ENCODE peak calls at places on chromosomes 13 and 19, in five cellular contexts. One of them, this sample, is unnamed.

GRCh38 chr13:110373617-110374016 is 66.5 kb downstream of the COL4A2 start:
- DNase-seq in ACHN: no peak
- DNase-seq in activated T-helper 1 cell treated with Interleukin-2 at 50 U/mL for 16 hours: no peak
- DNase-seq in naive thymus-derived CD8-positive, alpha-beta T cell: no peak
- DNase-seq in activated naive CD4-positive, alpha-beta T cell treated with anti-CD3 and anti-CD28 coated beads, Interleukin-2, amount 10 ng/mL, durations not matched to agents 7 days and 5 days: no peak
- DNase-seq in this sample: no peak

GRCh38 chr13:73334459-73334858 is 275.7 kb downstream of the KLF5 start:
- DNase-seq in ACHN: no peak
- DNase-seq in activated naive CD4-positive, alpha-beta T cell treated with anti-CD3 and anti-CD28 coated beads, Interleukin-2, amount 10 ng/mL, durations not matched to agents 7 days and 5 days: no peak
- DNase-seq in naive thymus-derived CD8-positive, alpha-beta T cell: no peak
- DNase-seq in activated T-helper 1 cell treated with Interleukin-2 at 50 U/mL for 16 hours: no peak
- DNase-seq in this sample: no peak

GRCh38 chr19:12766051-12766521 is 9.3 kb downstream of the HOOK2 start:
- DNase-seq in ACHN: no peak
- DNase-seq in activated T-helper 1 cell treated with Interleukin-2 at 50 U/mL for 16 hours: peak; percentile 70
- DNase-seq in naive thymus-derived CD8-positive, alpha-beta T cell: peak; percentile 82
- DNase-seq in activated naive CD4-positive, alpha-beta T cell treated with anti-CD3 and anti-CD28 coated beads, Interleukin-2, amount 10 ng/mL, durations not matched to agents 7 days and 5 days: peak; percentile 90
- DNase-seq in this sample: peak; percentile 87

GRCh38 chr13:74026753-74027152 is 107.5 kb downstream of the KLF12 start:
- DNase-seq in activated T-helper 1 cell treated with Interleukin-2 at 50 U/mL for 16 hours: peak; percentile 53
- DNase-seq in ACHN: peak; percentile 47
- DNase-seq in naive thymus-derived CD8-positive, alpha-beta T cell: peak; percentile 58
- DNase-seq in activated naive CD4-positive, alpha-beta T cell treated with anti-CD3 and anti-CD28 coated beads, Interleukin-2, amount 10 ng/mL, durations not matched to agents 7 days and 5 days: peak; percentile 77
- DNase-seq in this sample: peak; percentile 87

GRCh38 chr19:39871886-39872866 is 26.0 kb upstream of the FBL start:
- DNase-seq in naive thymus-derived CD8-positive, alpha-beta T cell: no peak
- DNase-seq in activated naive CD4-positive, alpha-beta T cell treated with anti-CD3 and anti-CD28 coated beads, Interleukin-2, amount 10 ng/mL, durations not matched to agents 7 days and 5 days: no peak
- DNase-seq in activated T-helper 1 cell treated with Interleukin-2 at 50 U/mL for 16 hours: no peak
- DNase-seq in ACHN: no peak
- DNase-seq in this sample: no peak

GRCh38 chr19:49347835-49348234 is 12.6 kb downstream of the CD37 start:
- DNase-seq in activated naive CD4-positive, alpha-beta T cell treated with anti-CD3 and anti-CD28 coated beads, Interleukin-2, amount 10 ng/mL, durations not matched to agents 7 days and 5 days: no peak
- DNase-seq in naive thymus-derived CD8-positive, alpha-beta T cell: no peak
- DNase-seq in activated T-helper 1 cell treated with Interleukin-2 at 50 U/mL for 16 hours: no peak
- DNase-seq in ACHN: peak; percentile 52
- DNase-seq in this sample: no peak

GRCh38 chr13:113854238-113855011 is 9.5 kb downstream of the GAS6 start:
- DNase-seq in ACHN: no peak
- DNase-seq in activated T-helper 1 cell treated with Interleukin-2 at 50 U/mL for 16 hours: no peak
- DNase-seq in naive thymus-derived CD8-positive, alpha-beta T cell: peak; percentile 19
- DNase-seq in activated naive CD4-positive, alpha-beta T cell treated with anti-CD3 and anti-CD28 coated beads, Interleukin-2, amount 10 ng/mL, durations not matched to agents 7 days and 5 days: peak; percentile 33
- DNase-seq in this sample: peak; percentile 81

GRCh38 chr19:13876834-13877233 is at the start of gene NANOS3:
- DNase-seq in activated naive CD4-positive, alpha-beta T cell treated with anti-CD3 and anti-CD28 coated beads, Interleukin-2, amount 10 ng/mL, durations not matched to agents 7 days and 5 days: no peak
- DNase-seq in naive thymus-derived CD8-positive, alpha-beta T cell: no peak
- DNase-seq in ACHN: no peak
- DNase-seq in activated T-helper 1 cell treated with Interleukin-2 at 50 U/mL for 16 hours: no peak
- DNase-seq in this sample: no peak

GRCh38 chr19:19865750-19866598 is at the start of gene ZNF253:
- DNase-seq in activated T-helper 1 cell treated with Interleukin-2 at 50 U/mL for 16 hours: peak; percentile 88
- DNase-seq in activated naive CD4-positive, alpha-beta T cell treated with anti-CD3 and anti-CD28 coated beads, Interleukin-2, amount 10 ng/mL, durations not matched to agents 7 days and 5 days: peak; percentile 98
- DNase-seq in naive thymus-derived CD8-positive, alpha-beta T cell: peak; percentile 93
- DNase-seq in ACHN: peak; percentile 90
- DNase-seq in this sample: peak; percentile 98

GRCh38 chr19:49491030-49491803 is 3.8 kb downstream of the RPL13A start:
- DNase-seq in activated naive CD4-positive, alpha-beta T cell treated with anti-CD3 and anti-CD28 coated beads, Interleukin-2, amount 10 ng/mL, durations not matched to agents 7 days and 5 days: no peak
- DNase-seq in naive thymus-derived CD8-positive, alpha-beta T cell: no peak
- DNase-seq in ACHN: no peak
- DNase-seq in activated T-helper 1 cell treated with Interleukin-2 at 50 U/mL for 16 hours: no peak
- DNase-seq in this sample: no peak

GRCh38 chr19:3150739-3151329 is 15.0 kb downstream of the GNA15 start:
- DNase-seq in naive thymus-derived CD8-positive, alpha-beta T cell: no peak
- DNase-seq in activated naive CD4-positive, alpha-beta T cell treated with anti-CD3 and anti-CD28 coated beads, Interleukin-2, amount 10 ng/mL, durations not matched to agents 7 days and 5 days: no peak
- DNase-seq in activated T-helper 1 cell treated with Interleukin-2 at 50 U/mL for 16 hours: no peak
- DNase-seq in ACHN: no peak
- DNase-seq in this sample: no peak

GRCh38 chr13:28071424-28071823 is 29.0 kb downstream of the FLT3 start:
- DNase-seq in activated naive CD4-positive, alpha-beta T cell treated with anti-CD3 and anti-CD28 coated beads, Interleukin-2, amount 10 ng/mL, durations not matched to agents 7 days and 5 days: no peak
- DNase-seq in ACHN: no peak
- DNase-seq in naive thymus-derived CD8-positive, alpha-beta T cell: no peak
- DNase-seq in activated T-helper 1 cell treated with Interleukin-2 at 50 U/mL for 16 hours: no peak
- DNase-seq in this sample: no peak

GRCh38 chr19:17319473-17320238 is 10.3 kb downstream of the DDA1 start:
- DNase-seq in naive thymus-derived CD8-positive, alpha-beta T cell: no peak
- DNase-seq in ACHN: no peak
- DNase-seq in activated naive CD4-positive, alpha-beta T cell treated with anti-CD3 and anti-CD28 coated beads, Interleukin-2, amount 10 ng/mL, durations not matched to agents 7 days and 5 days: no peak
- DNase-seq in activated T-helper 1 cell treated with Interleukin-2 at 50 U/mL for 16 hours: no peak
- DNase-seq in this sample: no peak

GRCh38 chr13:110006304-110006703 is 219.9 kb upstream of the IRS2 start:
- DNase-seq in naive thymus-derived CD8-positive, alpha-beta T cell: no peak
- DNase-seq in activated naive CD4-positive, alpha-beta T cell treated with anti-CD3 and anti-CD28 coated beads, Interleukin-2, amount 10 ng/mL, durations not matched to agents 7 days and 5 days: no peak
- DNase-seq in activated T-helper 1 cell treated with Interleukin-2 at 50 U/mL for 16 hours: no peak
- DNase-seq in ACHN: no peak
- DNase-seq in this sample: no peak

GRCh38 chr19:45667620-45668341 is at the start of gene GIPR:
- DNase-seq in activated T-helper 1 cell treated with Interleukin-2 at 50 U/mL for 16 hours: peak; percentile 39
- DNase-seq in activated naive CD4-positive, alpha-beta T cell treated with anti-CD3 and anti-CD28 coated beads, Interleukin-2, amount 10 ng/mL, durations not matched to agents 7 days and 5 days: peak; percentile 79
- DNase-seq in ACHN: no peak
- DNase-seq in naive thymus-derived CD8-positive, alpha-beta T cell: peak; percentile 33
- DNase-seq in this sample: peak; percentile 78

GRCh38 chr19:7602240-7602934 is 6.7 kb downstream of the CAMSAP3 start:
- DNase-seq in ACHN: no peak
- DNase-seq in activated T-helper 1 cell treated with Interleukin-2 at 50 U/mL for 16 hours: no peak
- DNase-seq in naive thymus-derived CD8-positive, alpha-beta T cell: no peak
- DNase-seq in activated naive CD4-positive, alpha-beta T cell treated with anti-CD3 and anti-CD28 coated beads, Interleukin-2, amount 10 ng/mL, durations not matched to agents 7 days and 5 days: no peak
- DNase-seq in this sample: no peak

GRCh38 chr19:35223856-35224505 is 4.6 kb downstream of the FAM187B start:
- DNase-seq in naive thymus-derived CD8-positive, alpha-beta T cell: no peak
- DNase-seq in activated naive CD4-positive, alpha-beta T cell treated with anti-CD3 and anti-CD28 coated beads, Interleukin-2, amount 10 ng/mL, durations not matched to agents 7 days and 5 days: no peak
- DNase-seq in ACHN: no peak
- DNase-seq in activated T-helper 1 cell treated with Interleukin-2 at 50 U/mL for 16 hours: no peak
- DNase-seq in this sample: no peak

GRCh38 chr19:47075179-47075811 is 26.9 kb upstream of the TMEM160 start:
- DNase-seq in activated T-helper 1 cell treated with Interleukin-2 at 50 U/mL for 16 hours: no peak
- DNase-seq in naive thymus-derived CD8-positive, alpha-beta T cell: no peak
- DNase-seq in ACHN: no peak
- DNase-seq in activated naive CD4-positive, alpha-beta T cell treated with anti-CD3 and anti-CD28 coated beads, Interleukin-2, amount 10 ng/mL, durations not matched to agents 7 days and 5 days: no peak
- DNase-seq in this sample: no peak

GRCh38 chr19:27746691-27747380 is 1466.1 kb downstream of the UQCRFS1 start:
- DNase-seq in ACHN: peak; percentile 2
- DNase-seq in naive thymus-derived CD8-positive, alpha-beta T cell: peak; percentile 16
- DNase-seq in activated T-helper 1 cell treated with Interleukin-2 at 50 U/mL for 16 hours: no peak
- DNase-seq in activated naive CD4-positive, alpha-beta T cell treated with anti-CD3 and anti-CD28 coated beads, Interleukin-2, amount 10 ng/mL, durations not matched to agents 7 days and 5 days: no peak
- DNase-seq in this sample: no peak

GRCh38 chr13:97506511-97506910 is 72.5 kb downstream of the RAP2A start:
- DNase-seq in naive thymus-derived CD8-positive, alpha-beta T cell: no peak
- DNase-seq in activated T-helper 1 cell treated with Interleukin-2 at 50 U/mL for 16 hours: no peak
- DNase-seq in activated naive CD4-positive, alpha-beta T cell treated with anti-CD3 and anti-CD28 coated beads, Interleukin-2, amount 10 ng/mL, durations not matched to agents 7 days and 5 days: no peak
- DNase-seq in ACHN: no peak
- DNase-seq in this sample: no peak

GRCh38 chr19:2443785-2444182 is 13.0 kb downstream of the LMNB2 start:
- DNase-seq in ACHN: no peak
- DNase-seq in activated T-helper 1 cell treated with Interleukin-2 at 50 U/mL for 16 hours: no peak
- DNase-seq in activated naive CD4-positive, alpha-beta T cell treated with anti-CD3 and anti-CD28 coated beads, Interleukin-2, amount 10 ng/mL, durations not matched to agents 7 days and 5 days: no peak
- DNase-seq in naive thymus-derived CD8-positive, alpha-beta T cell: no peak
- DNase-seq in this sample: no peak

GRCh38 chr19:2717638-2718541 is 3.3 kb downstream of the DIRAS1 start:
- DNase-seq in ACHN: no peak
- DNase-seq in activated naive CD4-positive, alpha-beta T cell treated with anti-CD3 and anti-CD28 coated beads, Interleukin-2, amount 10 ng/mL, durations not matched to agents 7 days and 5 days: no peak
- DNase-seq in activated T-helper 1 cell treated with Interleukin-2 at 50 U/mL for 16 hours: no peak
- DNase-seq in naive thymus-derived CD8-positive, alpha-beta T cell: no peak
- DNase-seq in this sample: no peak

GRCh38 chr19:4038661-4039096 is 28.0 kb downstream of the ZBTB7A start:
- DNase-seq in activated T-helper 1 cell treated with Interleukin-2 at 50 U/mL for 16 hours: no peak
- DNase-seq in activated naive CD4-positive, alpha-beta T cell treated with anti-CD3 and anti-CD28 coated beads, Interleukin-2, amount 10 ng/mL, durations not matched to agents 7 days and 5 days: no peak
- DNase-seq in ACHN: no peak
- DNase-seq in naive thymus-derived CD8-positive, alpha-beta T cell: no peak
- DNase-seq in this sample: no peak

GRCh38 chr19:11577451-11578341 is at the start of gene ACP5:
- DNase-seq in activated T-helper 1 cell treated with Interleukin-2 at 50 U/mL for 16 hours: no peak
- DNase-seq in ACHN: no peak
- DNase-seq in naive thymus-derived CD8-positive, alpha-beta T cell: no peak
- DNase-seq in activated naive CD4-positive, alpha-beta T cell treated with anti-CD3 and anti-CD28 coated beads, Interleukin-2, amount 10 ng/mL, durations not matched to agents 7 days and 5 days: no peak
- DNase-seq in this sample: no peak

GRCh38 chr19:42411581-42412178 is 15.5 kb downstream of the LIPE start:
- DNase-seq in activated T-helper 1 cell treated with Interleukin-2 at 50 U/mL for 16 hours: no peak
- DNase-seq in activated naive CD4-positive, alpha-beta T cell treated with anti-CD3 and anti-CD28 coated beads, Interleukin-2, amount 10 ng/mL, durations not matched to agents 7 days and 5 days: no peak
- DNase-seq in ACHN: no peak
- DNase-seq in naive thymus-derived CD8-positive, alpha-beta T cell: no peak
- DNase-seq in this sample: no peak

GRCh38 chr13:43572601-43573360 is 214.0 kb downstream of the ENOX1 start:
- DNase-seq in ACHN: no peak
- DNase-seq in activated T-helper 1 cell treated with Interleukin-2 at 50 U/mL for 16 hours: no peak
- DNase-seq in activated naive CD4-positive, alpha-beta T cell treated with anti-CD3 and anti-CD28 coated beads, Interleukin-2, amount 10 ng/mL, durations not matched to agents 7 days and 5 days: no peak
- DNase-seq in naive thymus-derived CD8-positive, alpha-beta T cell: no peak
- DNase-seq in this sample: no peak

GRCh38 chr13:20796791-20797513 is 23.2 kb upstream of the EEF1AKMT1 start:
- DNase-seq in activated naive CD4-positive, alpha-beta T cell treated with anti-CD3 and anti-CD28 coated beads, Interleukin-2, amount 10 ng/mL, durations not matched to agents 7 days and 5 days: no peak
- DNase-seq in ACHN: no peak
- DNase-seq in naive thymus-derived CD8-positive, alpha-beta T cell: no peak
- DNase-seq in activated T-helper 1 cell treated with Interleukin-2 at 50 U/mL for 16 hours: no peak
- DNase-seq in this sample: no peak

GRCh38 chr19:58170860-58171259 is 12.0 kb upstream of the ZNF274 start:
- DNase-seq in naive thymus-derived CD8-positive, alpha-beta T cell: no peak
- DNase-seq in activated T-helper 1 cell treated with Interleukin-2 at 50 U/mL for 16 hours: no peak
- DNase-seq in activated naive CD4-positive, alpha-beta T cell treated with anti-CD3 and anti-CD28 coated beads, Interleukin-2, amount 10 ng/mL, durations not matched to agents 7 days and 5 days: no peak
- DNase-seq in ACHN: no peak
- DNase-seq in this sample: no peak

GRCh38 chr13:28636677-28637317 is 22.1 kb upstream of the POMP start:
- DNase-seq in naive thymus-derived CD8-positive, alpha-beta T cell: peak; percentile 43
- DNase-seq in activated T-helper 1 cell treated with Interleukin-2 at 50 U/mL for 16 hours: no peak
- DNase-seq in ACHN: peak; percentile 67
- DNase-seq in activated naive CD4-positive, alpha-beta T cell treated with anti-CD3 and anti-CD28 coated beads, Interleukin-2, amount 10 ng/mL, durations not matched to agents 7 days and 5 days: peak; percentile 59
- DNase-seq in this sample: peak; percentile 80

GRCh38 chr19:5805465-5806132 is 732 bp downstream of the NRTN start:
- DNase-seq in activated naive CD4-positive, alpha-beta T cell treated with anti-CD3 and anti-CD28 coated beads, Interleukin-2, amount 10 ng/mL, durations not matched to agents 7 days and 5 days: peak; percentile 73
- DNase-seq in ACHN: peak; percentile 66
- DNase-seq in activated T-helper 1 cell treated with Interleukin-2 at 50 U/mL for 16 hours: peak; percentile 45
- DNase-seq in naive thymus-derived CD8-positive, alpha-beta T cell: peak; percentile 65
- DNase-seq in this sample: peak; percentile 69

GRCh38 chr13:98251708-98252107 is 74.6 kb upstream of the RNF113B start:
- DNase-seq in naive thymus-derived CD8-positive, alpha-beta T cell: no peak
- DNase-seq in activated naive CD4-positive, alpha-beta T cell treated with anti-CD3 and anti-CD28 coated beads, Interleukin-2, amount 10 ng/mL, durations not matched to agents 7 days and 5 days: no peak
- DNase-seq in activated T-helper 1 cell treated with Interleukin-2 at 50 U/mL for 16 hours: no peak
- DNase-seq in ACHN: no peak
- DNase-seq in this sample: no peak

GRCh38 chr19:55383789-55384575 is at the start of gene TMEM238:
- DNase-seq in naive thymus-derived CD8-positive, alpha-beta T cell: peak; percentile 47
- DNase-seq in activated T-helper 1 cell treated with Interleukin-2 at 50 U/mL for 16 hours: no peak
- DNase-seq in ACHN: peak; percentile 70
- DNase-seq in activated naive CD4-positive, alpha-beta T cell treated with anti-CD3 and anti-CD28 coated beads, Interleukin-2, amount 10 ng/mL, durations not matched to agents 7 days and 5 days: peak; percentile 67
- DNase-seq in this sample: peak; percentile 66

GRCh38 chr19:660793-661426 is 2.1 kb downstream of the RNF126 start:
- DNase-seq in naive thymus-derived CD8-positive, alpha-beta T cell: no peak
- DNase-seq in activated naive CD4-positive, alpha-beta T cell treated with anti-CD3 and anti-CD28 coated beads, Interleukin-2, amount 10 ng/mL, durations not matched to agents 7 days and 5 days: no peak
- DNase-seq in activated T-helper 1 cell treated with Interleukin-2 at 50 U/mL for 16 hours: no peak
- DNase-seq in ACHN: no peak
- DNase-seq in this sample: no peak

GRCh38 chr13:30892966-30893365 is 13.1 kb upstream of the MEDAG start:
- DNase-seq in activated naive CD4-positive, alpha-beta T cell treated with anti-CD3 and anti-CD28 coated beads, Interleukin-2, amount 10 ng/mL, durations not matched to agents 7 days and 5 days: no peak
- DNase-seq in ACHN: peak; percentile 37
- DNase-seq in activated T-helper 1 cell treated with Interleukin-2 at 50 U/mL for 16 hours: no peak
- DNase-seq in naive thymus-derived CD8-positive, alpha-beta T cell: no peak
- DNase-seq in this sample: peak; percentile 17

GRCh38 chr19:53642381-53643099 is 10.7 kb downstream of the DPRX start:
- DNase-seq in activated naive CD4-positive, alpha-beta T cell treated with anti-CD3 and anti-CD28 coated beads, Interleukin-2, amount 10 ng/mL, durations not matched to agents 7 days and 5 days: no peak
- DNase-seq in naive thymus-derived CD8-positive, alpha-beta T cell: no peak
- DNase-seq in activated T-helper 1 cell treated with Interleukin-2 at 50 U/mL for 16 hours: no peak
- DNase-seq in ACHN: no peak
- DNase-seq in this sample: no peak

GRCh38 chr13:113582841-113583631 is 1.5 kb upstream of the TFDP1 start:
- DNase-seq in naive thymus-derived CD8-positive, alpha-beta T cell: peak; percentile 14
- DNase-seq in ACHN: no peak
- DNase-seq in activated naive CD4-positive, alpha-beta T cell treated with anti-CD3 and anti-CD28 coated beads, Interleukin-2, amount 10 ng/mL, durations not matched to agents 7 days and 5 days: peak; percentile 14
- DNase-seq in activated T-helper 1 cell treated with Interleukin-2 at 50 U/mL for 16 hours: no peak
- DNase-seq in this sample: peak; percentile 5

This sample was measured in DND-41.